ENCODE peak calls at places on chromosomes 13 and 19, in five cellular contexts. B, A, Z, Y and C are unnamed samples.

GRCh38 chr13:113009743-113010509 is 40.9 kb downstream of the MCF2L start:
- DNase-seq in B (no peak), A (no peak), Z (no peak), Y (no peak), C (no peak)

GRCh38 chr13:56706485-56706884 is 434.2 kb upstream of the PRR20A start:
- DNase-seq in B (no peak), A (no peak), Z (no peak), Y (no peak), C (no peak)

GRCh38 chr13:101698400-101698799 is 245.9 kb downstream of the ITGBL1 start:
- DNase-seq in B (no peak), A (no peak), Z (no peak), Y (no peak), C (no peak)

GRCh38 chr19:371501-372160 is 27.0 kb upstream of the MIER2 start:
- DNase-seq in B (no peak), A (no peak), Z (no peak), Y (no peak), C (no peak)

GRCh38 chr13:53631511-53631910 is 602.9 kb downstream of the OLFM4 start:
- DNase-seq in B (no peak), A (no peak), Z (no peak), Y (no peak), C (no peak)

GRCh38 chr19:40596608-40597328 is 4.4 kb upstream of the LTBP4 start:
- DNase-seq in B (no peak), A (no peak), Z (no peak), Y (peak; percentile 78), C (no peak)

GRCh38 chr13:107373551-107373950 is 805.6 kb upstream of the ARGLU1 start:
- DNase-seq in B (peak; percentile 56), A (no peak), Z (no peak), Y (no peak), C (no peak)

GRCh38 chr13:22000191-22000590 is 329.3 kb downstream of the FGF9 start:
- DNase-seq in B (no peak), A (no peak), Z (no peak), Y (no peak), C (no peak)

GRCh38 chr19:5138606-5139594 is 170.0 kb downstream of the KDM4B start:
- DNase-seq in B (peak; percentile 26), A (peak; percentile 66), Z (peak; percentile 55), Y (no peak), C (peak; percentile 84)

GRCh38 chr13:98427331-98427995 is 149.4 kb downstream of the STK24 start:
- DNase-seq in B (no peak), A (no peak), Z (no peak), Y (no peak), C (no peak)

GRCh38 chr13:91792054-91792453 is 393.6 kb downstream of the GPC5 start:
- DNase-seq in B (no peak), A (no peak), Z (no peak), Y (no peak), C (no peak)

GRCh38 chr19:3821857-3822364 is 35.7 kb upstream of the MATK start:
- DNase-seq in B (no peak), A (peak; percentile 70), Z (peak; percentile 93), Y (peak; percentile 93), C (peak; percentile 96)

GRCh38 chr13:73618275-73618865 is 515.8 kb downstream of the KLF12 start:
- DNase-seq in B (no peak), A (no peak), Z (no peak), Y (no peak), C (no peak)

GRCh38 chr13:81320516-81320915 is 979.6 kb upstream of the SPRY2 start:
- DNase-seq in B (no peak), A (no peak), Z (no peak), Y (no peak), C (no peak)

GRCh38 chr19:45999653-46000121 is 4.4 kb downstream of the CCDC61 start:
- DNase-seq in B (no peak), A (no peak), Z (no peak), Y (peak; percentile 75), C (no peak)

GRCh38 chr13:24180743-24181384 is 20.3 kb downstream of the SPATA13 start:
- DNase-seq in B (no peak), A (no peak), Z (no peak), Y (no peak), C (no peak)

GRCh38 chr13:112733112-112733511 is 43.3 kb downstream of the ATP11A start:
- DNase-seq in B (no peak), A (no peak), Z (no peak), Y (peak; percentile 57), C (no peak)

GRCh38 chr19:3383121-3383722 is 16.8 kb downstream of the NFIC start:
- DNase-seq in B (no peak), A (no peak), Z (no peak), Y (no peak), C (no peak)

GRCh38 chr13:112486386-112487126 is 101.4 kb downstream of the TUBGCP3 start:
- DNase-seq in B (no peak), A (no peak), Z (no peak), Y (no peak), C (no peak)

GRCh38 chr13:78593129-78593528 is 10.2 kb downstream of the POU4F1 start:
- DNase-seq in B (no peak), A (no peak), Z (no peak), Y (no peak), C (no peak)

GRCh38 chr13:26589754-26590153 is 32.3 kb downstream of the WASF3 start:
- DNase-seq in B (no peak), A (no peak), Z (no peak), Y (no peak), C (no peak)

GRCh38 chr13:112065521-112065866 is 1.5 kb upstream of the SOX1 start:
- DNase-seq in B (no peak), A (no peak), Z (no peak), Y (no peak), C (no peak)

GRCh38 chr13:78657699-78658629 is 991 bp downstream of the OBI1 start:
- DNase-seq in B (no peak), A (no peak), Z (no peak), Y (no peak), C (no peak)

GRCh38 chr13:64912141-64912540 is 2318.0 kb downstream of the PCDH9 start:
- DNase-seq in B (peak; percentile 6), A (no peak), Z (no peak), Y (no peak), C (no peak)

GRCh38 chr13:64371045-64371444 is 2859.1 kb downstream of the PCDH9 start:
- DNase-seq in B (no peak), A (no peak), Z (no peak), Y (no peak), C (no peak)

GRCh38 chr13:72852207-72852606 is 70.3 kb downstream of the PIBF1 start:
- DNase-seq in B (no peak), A (no peak), Z (no peak), Y (no peak), C (no peak)

GRCh38 chr19:10815969-10816635 is 19.9 kb downstream of the TMED1 start:
- DNase-seq in B (peak; percentile 15), A (no peak), Z (no peak), Y (no peak), C (no peak)

GRCh38 chr13:87810391-87810801 is 139.2 kb downstream of the SLITRK5 start:
- DNase-seq in B (no peak), A (no peak), Z (no peak), Y (peak; percentile 49), C (no peak)

GRCh38 chr13:37681295-37682032 is 82.9 kb upstream of the POSTN start:
- DNase-seq in B (peak; percentile 88), A (no peak), Z (no peak), Y (no peak), C (no peak)

GRCh38 chr13:109529964-109530363 is 256.4 kb downstream of the IRS2 start:
- DNase-seq in B (no peak), A (no peak), Z (no peak), Y (no peak), C (no peak)

GRCh38 chr19:19074172-19074905 is 10.5 kb downstream of the SLC25A42 start:
- DNase-seq in B (no peak), A (no peak), Z (no peak), Y (no peak), C (no peak)

GRCh38 chr19:47865166-47865565 is 6.1 kb downstream of the TPRX2 start:
- DNase-seq in B (no peak), A (no peak), Z (no peak), Y (no peak), C (no peak)